ENCODE peak calls at places on chromosomes 7 and 10, in four cellular contexts. S, E, H and M are unnamed samples.

GRCh38 chr7:114082567-114082933 is 163.7 kb upstream of the PPP1R3A start:
- DNase-seq in S (no peak), E (no peak), H (no peak), M (no peak)

GRCh38 chr10:47165168-47165710 is 134.8 kb upstream of the GDF10 start:
- DNase-seq in S (no peak), E (no peak), H (no peak), M (peak; percentile 11)

GRCh38 chr10:103696411-103697145 is 158.8 kb downstream of the SH3PXD2A start:
- DNase-seq in S (peak; percentile 98), E (peak; percentile 94), H (peak; percentile 74), M (peak; percentile 40)

GRCh38 chr10:95355241-95355779 is 64.5 kb upstream of the PDLIM1 start:
- DNase-seq in S (no peak), E (peak; percentile 64), H (no peak), M (no peak)

GRCh38 chr10:43137701-43137970 is 609 bp upstream of the CSGALNACT2 start:
- DNase-seq in S (peak; percentile 85), E (peak; percentile 50), H (peak; percentile 54), M (peak; percentile 12)

GRCh38 chr7:83936056-83936703 is 258.4 kb downstream of the SEMA3A start:
- DNase-seq in S (peak; percentile 77), E (peak; percentile 91), H (peak; percentile 55), M (peak; percentile 3)

GRCh38 chr7:205117-206010 is 13.0 kb downstream of the FAM20C start:
- DNase-seq in S (no peak), E (no peak), H (no peak), M (no peak)

GRCh38 chr7:138875794-138876193 is 77.8 kb upstream of the ATP6V0A4 start:
- DNase-seq in S (peak; percentile 96), E (peak; percentile 70), H (no peak), M (peak; percentile 48)

GRCh38 chr10:119116326-119116951 is 12.5 kb downstream of the DENND10 start:
- DNase-seq in S (no peak), E (peak; percentile 45), H (no peak), M (no peak)

GRCh38 chr10:48614481-48615383 is 9.9 kb upstream of the ARHGAP22 start:
- DNase-seq in S (peak; percentile 90), E (peak; percentile 58), H (no peak), M (no peak)

GRCh38 chr10:3976718-3977117 is 191.7 kb upstream of the KLF6 start:
- DNase-seq in S (no peak), E (no peak), H (no peak), M (no peak)

GRCh38 chr7:133061357-133061756 is 20.5 kb downstream of the CHCHD3 start:
- DNase-seq in S (no peak), E (no peak), H (no peak), M (no peak)

GRCh38 chr10:113132651-113133088 is 182.6 kb downstream of the TCF7L2 start:
- DNase-seq in S (peak; percentile 65), E (no peak), H (no peak), M (no peak)

GRCh38 chr7:121985476-121985875 is 112.5 kb downstream of the PTPRZ1 start:
- DNase-seq in S (no peak), E (peak; percentile 2), H (peak; percentile 8), M (no peak)

GRCh38 chr10:44198096-44198779 is 186.7 kb downstream of the CXCL12 start:
- DNase-seq in S (no peak), E (peak; percentile 50), H (no peak), M (no peak)

GRCh38 chr7:108347616-108348015 is 108.6 kb downstream of the NRCAM start:
- DNase-seq in S (peak; percentile 81), E (peak; percentile 81), H (peak; percentile 13), M (no peak)

GRCh38 chr10:14822879-14823755 is 14.7 kb downstream of the CDNF start:
- DNase-seq in S (peak; percentile 70), E (peak; percentile 72), H (peak; percentile 33), M (peak; percentile 35)

GRCh38 chr7:159067870-159068787 is 76.5 kb downstream of the VIPR2 start:
- DNase-seq in S (no peak), E (peak; percentile 26), H (no peak), M (no peak)

GRCh38 chr7:130960208-130960988 is 226.4 kb upstream of the KLF14 start:
- DNase-seq in S (peak; percentile 100), E (peak; percentile 98), H (no peak), M (peak; percentile 67)

GRCh38 chr7:76347710-76348109 is 11.1 kb downstream of the YWHAG start:
- DNase-seq in S (no peak), E (no peak), H (no peak), M (no peak)

GRCh38 chr7:135260930-135261721 is 27.5 kb downstream of the STRA8 start:
- DNase-seq in S (peak; percentile 16), E (no peak), H (peak; percentile 49), M (no peak)

GRCh38 chr10:79274279-79275104 is 72.8 kb upstream of the PPIF start:
- DNase-seq in S (peak; percentile 86), E (no peak), H (no peak), M (no peak)

GRCh38 chr7:98250789-98251188 is 1.2 kb downstream of the TECPR1 start:
- DNase-seq in S (no peak), E (no peak), H (no peak), M (peak; percentile 46)

GRCh38 chr7:6516387-6516983 is 34.8 kb downstream of the GRID2IP start:
- DNase-seq in S (peak; percentile 91), E (peak; percentile 89), H (peak; percentile 73), M (peak; percentile 51)